ENCODE peak calls at places on chromosomes 2 and 18, in five cellular contexts. V is lower lobe of right lung, A is PC-9, J is AG04450, X is cardiac muscle cell. P is an unnamed sample.

GRCh38 chr2:42150159-42150558 is 19.0 kb upstream of the EML4 start:
- DNase-seq in V (no peak), J (no peak), X (no peak), A (no peak), P (no peak)

GRCh38 chr2:202036601-202037037 is 3.0 kb downstream of the FZD7 start:
- DNase-seq in J (no peak), V (no peak), A (peak), X (peak), P (peak)

GRCh38 chr2:224802407-224802806 is 86.2 kb upstream of the CCDC195 start:
- DNase-seq in J (no peak), A (no peak), X (no peak), V (no peak), P (no peak)

GRCh38 chr18:74654637-74655036 is 57.0 kb downstream of the ZNF407 start:
- DNase-seq in V (no peak), J (no peak), X (no peak), A (no peak), P (no peak)

GRCh38 chr2:70828914-70829824 is 6.4 kb downstream of the CD207 start:
- DNase-seq in X (no peak), J (no peak), A (no peak), V (no peak), P (peak)

GRCh38 chr2:177352441-177353070 is 40.0 kb upstream of the AGPS start:
- DNase-seq in J (no peak), X (no peak), A (no peak), V (no peak), P (no peak)

GRCh38 chr2:134122610-134123009 is 131.3 kb upstream of the MGAT5 start:
- DNase-seq in J (no peak), V (no peak), X (peak), A (no peak), P (no peak)

GRCh38 chr18:64403784-64404498 is 255.1 kb upstream of the LINC00305 start:
- DNase-seq in J (no peak), V (no peak), X (no peak), A (no peak), P (no peak)

GRCh38 chr2:15486770-15487169 is 74.4 kb downstream of the NBAS start:
- DNase-seq in J (no peak), X (no peak), A (no peak), V (no peak), P (no peak)

GRCh38 chr2:164754157-164755093 is 87.2 kb downstream of the COBLL1 start:
- DNase-seq in X (no peak), V (no peak), J (no peak), A (no peak), P (no peak)

GRCh38 chr18:55780591-55781071 is 192.6 kb upstream of the TCF4 start:
- DNase-seq in J (no peak), V (no peak), A (no peak), X (no peak), P (no peak)

DNA sequence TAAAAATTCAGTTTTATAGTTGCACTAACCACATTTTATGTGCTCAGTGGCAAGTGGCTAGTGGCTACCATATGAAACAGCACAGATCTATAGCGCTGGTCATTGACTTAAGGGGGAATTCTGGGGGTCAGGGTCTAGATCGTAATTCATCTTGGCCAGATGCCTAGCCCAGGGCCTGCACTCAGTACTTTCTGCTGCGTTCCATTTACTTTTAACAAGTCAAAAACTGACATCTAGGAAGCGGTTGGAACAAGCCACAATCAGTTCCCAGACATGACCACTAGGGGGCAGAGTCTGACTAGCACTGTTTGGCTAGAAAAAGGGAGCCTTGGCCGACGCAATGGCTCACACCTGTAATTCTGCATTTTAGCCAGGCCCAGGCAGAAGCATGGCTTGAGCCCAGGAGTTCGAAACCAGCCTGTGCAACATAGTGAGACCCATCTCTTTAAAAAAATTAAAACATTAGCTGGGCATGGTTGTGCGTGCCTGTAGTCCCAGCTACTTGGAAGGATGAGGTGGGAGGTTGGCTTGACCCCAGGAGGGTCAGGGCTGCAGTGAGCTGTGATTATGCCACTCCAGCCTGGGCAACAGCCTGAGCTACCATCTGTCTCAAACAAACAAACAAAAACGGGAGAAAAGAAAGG is 9.0 kb upstream of the TMBIM1 start:
- DNase-seq in X (peak), V (peak), J (peak), A (peak), P (peak)
- TF ChIP-seq CTCF in X (peak), V (peak), J (peak), A (peak), P (peak)

GRCh38 chr2:171792157-171792556 is 101.9 kb downstream of the SLC25A12 start:
- DNase-seq in A (no peak), V (no peak), J (no peak), X (no peak), P (no peak)

GRCh38 chr2:171788316-171788993 is 101.2 kb downstream of the DYNC1I2 start:
- DNase-seq in A (no peak), J (no peak), V (no peak), X (no peak), P (no peak)

GRCh38 chr2:171785450-171785849 is 98.2 kb downstream of the DYNC1I2 start:
- DNase-seq in X (no peak), J (no peak), A (no peak), V (no peak), P (no peak)

GRCh38 chr2:171789956-171790355 is 102.7 kb downstream of the DYNC1I2 start:
- DNase-seq in X (no peak), J (no peak), A (no peak), V (no peak), P (no peak)

GRCh38 chr2:171787333-171788072 is 100.2 kb downstream of the DYNC1I2 start:
- DNase-seq in A (no peak), V (no peak), X (no peak), J (no peak), P (no peak)
- TF ChIP-seq CTCF in A (no peak), V (no peak), X (no peak), J (no peak), P (no peak)

GRCh38 chr2:46780801-46781445 is 134.7 kb downstream of the MCFD2 start:
- DNase-seq in A (no peak), V (no peak), X (peak), J (no peak), P (peak)
- TF ChIP-seq CTCF in A (no peak), V (no peak), X (peak), J (peak), P (no peak)

DNA sequence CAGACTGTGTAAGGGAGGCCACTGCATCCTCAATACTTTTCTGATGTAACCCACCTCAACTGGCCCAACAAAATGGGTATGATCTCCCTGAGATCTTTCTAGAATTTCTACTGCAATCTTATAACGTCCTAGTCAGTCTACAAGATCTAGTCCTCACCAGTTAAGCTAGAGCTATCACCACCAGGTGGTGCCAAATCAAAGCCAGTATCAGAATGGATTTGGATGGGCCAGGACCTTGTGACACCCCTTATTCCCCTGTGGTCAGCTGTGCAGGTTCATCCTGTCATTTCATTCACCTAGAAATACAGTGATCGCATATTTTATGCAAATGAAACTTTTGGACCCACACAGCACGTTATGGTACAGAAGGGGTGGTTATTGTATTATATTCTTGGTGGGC is 90.3 kb downstream of the OLA1 start:
- DNase-seq in V (no peak), J (no peak), X (peak), A (no peak), P (peak)
- TF ChIP-seq CTCF in V (peak), J (peak), X (peak), A (peak), P (peak)

DNA sequence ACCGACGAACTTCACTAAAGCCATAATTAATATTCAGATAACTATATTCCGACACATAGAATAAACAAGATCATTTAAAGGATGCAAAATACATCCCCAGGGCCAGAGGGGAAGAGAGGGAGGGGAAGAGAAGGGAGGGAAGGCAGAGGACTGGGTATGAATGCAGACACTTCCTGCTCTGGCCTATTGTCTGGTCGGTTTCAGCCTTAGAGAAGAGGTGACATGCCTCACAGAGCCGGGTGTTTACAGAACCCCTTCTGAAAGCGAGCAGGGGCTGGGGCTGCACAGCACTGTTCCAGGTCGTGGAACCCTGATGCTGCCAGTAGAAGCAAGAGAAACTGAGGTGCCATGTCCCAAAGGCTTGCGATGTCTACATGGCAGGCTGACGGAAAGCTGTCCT is 31.0 kb downstream of the CELF4 start:
- DNase-seq in X (no peak), V (no peak), J (no peak), A (no peak), P (no peak)
- TF ChIP-seq CTCF in X (no peak), V (no peak), J (no peak), A (no peak), P (no peak)

DNA sequence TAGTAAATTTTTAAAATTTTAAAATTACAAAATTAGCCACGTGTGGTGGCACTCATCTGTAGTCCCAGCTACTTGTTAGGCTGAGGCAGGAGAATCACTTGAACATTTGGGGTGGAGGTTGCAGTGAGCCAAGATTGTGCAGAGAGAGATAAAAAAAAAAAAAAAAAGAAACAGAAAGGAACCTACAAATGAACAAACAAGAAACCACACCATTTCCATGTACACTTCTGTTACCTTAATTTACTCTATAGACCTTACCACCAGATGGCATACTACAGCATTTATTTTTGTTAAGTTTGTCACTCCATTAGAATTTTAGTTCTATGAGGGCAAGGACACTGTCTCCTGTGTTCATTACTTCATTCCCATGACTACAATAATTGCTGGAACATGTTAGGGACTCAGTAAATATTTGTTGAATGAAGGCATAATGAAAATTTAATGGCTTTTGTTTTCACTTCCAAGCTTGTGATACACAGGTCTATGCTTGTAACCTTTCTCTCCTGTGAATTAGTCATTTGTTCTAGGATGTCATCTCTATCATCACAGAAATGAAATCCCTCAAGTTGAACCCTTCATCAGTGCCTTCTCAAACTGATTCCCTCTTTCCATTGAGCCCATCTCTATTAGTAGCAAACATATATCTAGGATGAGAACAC is 76.0 kb downstream of the ARHGAP15 start:
- DNase-seq in V (no peak), A (no peak), J (no peak), X (no peak), P (no peak)
- TF ChIP-seq CTCF in V (peak), A (no peak), J (peak), X (peak), P (no peak)

GRCh38 chr18:51025512-51025911 is 4.5 kb upstream of the SMAD4 start:
- DNase-seq in A (no peak), J (no peak), V (no peak), X (no peak), P (no peak)

GRCh38 chr18:51029378-51029693 is 677 bp upstream of the SMAD4 start:
- DNase-seq in X (no peak), A (no peak), V (no peak), J (no peak), P (no peak)

GRCh38 chr18:51029694-51030536 is at the start of gene SMAD4:
- DNase-seq in J (peak), A (peak), V (peak), X (peak), P (peak)

GRCh38 chr18:51030537-51031258 is 685 bp downstream of the SMAD4 start:
- DNase-seq in J (no peak), V (peak), X (peak), A (peak), P (peak)

DNA sequence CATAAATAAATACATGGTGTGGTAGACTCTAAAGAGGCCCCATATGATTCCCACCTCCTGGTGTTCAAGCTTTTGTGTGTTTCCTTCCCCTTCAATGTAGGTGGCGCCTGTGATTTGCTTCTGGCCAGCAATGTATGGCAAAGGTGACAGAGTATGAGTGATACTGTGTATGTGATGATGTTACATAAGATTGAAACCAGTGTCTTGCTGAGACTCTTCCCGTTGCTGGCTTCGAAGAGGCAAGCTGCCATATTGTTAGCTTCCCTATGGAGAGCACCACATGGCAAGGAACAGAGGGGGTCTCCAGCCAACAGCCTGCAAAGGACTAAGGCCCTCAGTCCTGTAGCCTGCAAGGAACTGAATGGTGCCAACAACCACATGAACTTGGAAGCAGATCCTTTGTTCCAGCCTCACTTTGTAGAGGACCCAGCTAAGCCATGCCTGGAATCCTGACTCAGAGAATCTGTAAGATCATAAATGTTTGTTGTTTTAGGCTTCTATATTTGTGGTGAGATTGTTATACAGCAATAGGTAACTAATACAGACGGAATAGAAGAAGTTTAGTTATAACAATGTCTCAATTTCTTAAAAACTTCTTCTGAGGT is 1.7 kb upstream of the SMAD4 start:
- DNase-seq in J (no peak), X (no peak), A (peak), V (no peak), P (no peak)
- TF ChIP-seq CTCF in J (no peak), X (no peak), A (no peak), V (no peak), P (no peak)

GRCh38 chr2:107986278-107987217 is at the start of gene SLC5A7:
- DNase-seq in V (no peak), X (peak), J (no peak), A (no peak), P (peak)
- TF ChIP-seq CTCF in V (no peak), X (no peak), J (no peak), A (no peak), P (no peak)

DNA sequence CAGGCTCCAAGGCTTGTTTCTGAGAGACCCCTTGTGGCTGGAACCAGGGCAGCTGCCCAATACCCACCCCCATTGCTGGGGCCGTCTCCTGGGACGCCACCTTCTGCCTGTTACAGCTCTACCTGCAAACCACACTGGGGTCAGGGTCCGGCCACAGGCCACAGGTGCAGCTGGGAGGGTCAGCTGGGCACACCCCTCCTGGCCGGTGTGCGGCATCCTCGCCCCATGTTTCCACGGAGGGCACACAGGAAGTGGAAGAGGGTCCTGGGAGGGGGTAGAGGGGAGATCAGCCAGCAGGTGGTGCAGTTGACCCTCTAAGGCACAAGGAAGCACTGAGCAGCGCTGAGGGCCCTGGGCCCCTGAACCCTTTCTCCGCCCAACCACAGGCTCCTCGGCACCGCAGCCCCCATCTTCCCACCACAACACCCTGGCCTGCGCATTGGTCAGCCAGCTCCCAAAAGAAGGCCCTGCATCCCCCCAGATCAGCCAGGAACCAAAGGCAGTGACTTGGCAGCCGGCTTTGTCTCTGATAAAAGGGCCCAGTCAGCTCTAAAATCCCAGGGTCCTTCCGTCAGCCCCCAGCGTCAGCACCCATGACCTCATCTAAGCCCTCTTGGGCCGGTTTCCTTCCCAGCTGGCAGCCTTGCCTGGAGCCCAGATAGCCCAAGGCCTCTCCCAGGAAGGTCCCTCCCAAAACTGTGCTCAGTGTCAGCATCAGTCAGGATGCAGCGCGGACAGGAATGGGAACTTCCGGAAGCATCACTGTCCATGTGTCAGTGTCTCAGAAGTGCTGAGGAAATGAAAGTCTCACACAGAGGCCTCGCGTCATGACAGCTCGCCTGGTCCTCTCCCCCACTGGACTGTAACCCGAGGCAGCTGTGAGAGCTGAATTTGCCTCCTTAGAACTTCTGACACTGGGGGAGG is 1.7 kb downstream of the ERFE start:
- DNase-seq in A (no peak), X (peak), V (no peak), J (no peak), P (no peak)
- TF ChIP-seq CTCF in A (peak), X (peak), V (peak), J (peak), P (no peak)